ENCODE peak calls at places on chromosomes 5 and 9, in five cellular contexts. A, L, T, R and O are unnamed samples. For H3K4me1 and H3K27me3, the result is how much of the 10 kb centered on the place peaks cover.

GRCh38 chr5:123518111-123518510 is 6.1 kb downstream of the CSNK1G3 start:
- DNase-seq in A (no peak), L (no peak), T (no peak), R (no peak), O (no peak)

GRCh38 chr9:89038354-89039091 is 47.3 kb downstream of the S1PR3 start:
- DNase-seq in A (no peak), L (peak), T (no peak), R (no peak), O (no peak)

GRCh38 chr9:111474385-111474784 is 9.8 kb downstream of the ECPAS start:
- DNase-seq in A (no peak), L (no peak), T (no peak), R (no peak), O (no peak)

GRCh38 chr5:56640763-56641406 is 174.5 kb upstream of the MAP3K1 start:
- DNase-seq in A (no peak), L (peak), T (peak), R (peak), O (no peak)

GRCh38 chr9:95058795-95059386 is 258.6 kb downstream of the FANCC start:
- DNase-seq in A (no peak), L (no peak), T (no peak), R (no peak), O (peak)

GRCh38 chr5:149936044-149936699 is 8.4 kb downstream of the PDE6A start:
- DNase-seq in A (no peak), L (no peak), T (no peak), R (no peak), O (no peak)

GRCh38 chr5:82307431-82307830 is 29.3 kb upstream of the RPS23 start:
- DNase-seq in A (no peak), L (no peak), T (no peak), R (no peak), O (no peak)

GRCh38 chr5:181037365-181037861 is 2.7 kb upstream of the BTNL9 start:
- DNase-seq in A (no peak), L (no peak), T (peak), R (no peak), O (peak)

GRCh38 chr5:55101556-55102276 is 730 bp upstream of the GZMA start:
- DNase-seq in A (no peak), L (no peak), T (no peak), R (no peak), O (no peak)

GRCh38 chr5:74326571-74327338 is 313.8 kb downstream of the ENC1 start:
- DNase-seq in A (no peak), L (no peak), T (no peak), R (no peak), O (no peak)

GRCh38 chr5:30436718-30437117 is 756.8 kb upstream of the CDH6 start:
- DNase-seq in A (no peak), L (no peak), T (peak), R (no peak), O (no peak)

GRCh38 chr5:177350776-177351391 is 584 bp downstream of the LMAN2 start:
- DNase-seq in A (no peak), L (no peak), T (no peak), R (no peak), O (no peak)

GRCh38 chr9:22204240-22204639 is 195.1 kb upstream of the CDKN2B start:
- DNase-seq in A (no peak), L (no peak), T (no peak), R (no peak), O (no peak)

DNA sequence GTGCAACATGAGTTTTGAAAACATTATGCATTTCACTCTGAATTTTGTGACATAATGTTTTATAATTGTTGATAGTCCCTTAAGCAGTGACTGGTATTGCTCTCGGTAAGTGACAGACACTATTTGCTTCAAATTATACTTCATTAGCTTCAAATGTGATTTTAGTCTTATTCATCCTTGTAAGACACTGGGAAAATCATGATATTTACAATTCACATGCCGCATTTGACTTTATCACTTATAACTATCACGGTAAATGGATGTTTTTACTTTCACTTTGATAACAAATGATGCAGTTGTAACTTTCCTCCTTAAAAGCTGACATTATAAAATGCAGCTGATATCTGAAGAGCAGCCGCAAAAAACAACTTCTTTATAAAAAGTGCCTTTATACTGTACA is 44.1 kb upstream of the ITGA2 start:
- DNase-seq in A (no peak), L (no peak), T (no peak), R (no peak), O (no peak)
- H3K4me1 ChIP-seq in A (under half), L (under half), T (under half), R (under half), O (under half)

GRCh38 chr9:127961613-127962150 is 19.1 kb downstream of the EEIG1 start:
- DNase-seq in A (no peak), L (no peak), T (no peak), R (no peak), O (no peak)

GRCh38 chr9:127960410-127961165 is 20.2 kb downstream of the EEIG1 start:
- DNase-seq in A (no peak), L (no peak), T (no peak), R (peak), O (no peak)

GRCh38 chr9:127961166-127961490 is 19.7 kb downstream of the EEIG1 start:
- DNase-seq in A (no peak), L (no peak), T (no peak), R (no peak), O (no peak)

GRCh38 chr9:127958728-127959127 is 21.1 kb upstream of the DPM2 start:
- DNase-seq in A (no peak), L (no peak), T (no peak), R (no peak), O (no peak)

DNA sequence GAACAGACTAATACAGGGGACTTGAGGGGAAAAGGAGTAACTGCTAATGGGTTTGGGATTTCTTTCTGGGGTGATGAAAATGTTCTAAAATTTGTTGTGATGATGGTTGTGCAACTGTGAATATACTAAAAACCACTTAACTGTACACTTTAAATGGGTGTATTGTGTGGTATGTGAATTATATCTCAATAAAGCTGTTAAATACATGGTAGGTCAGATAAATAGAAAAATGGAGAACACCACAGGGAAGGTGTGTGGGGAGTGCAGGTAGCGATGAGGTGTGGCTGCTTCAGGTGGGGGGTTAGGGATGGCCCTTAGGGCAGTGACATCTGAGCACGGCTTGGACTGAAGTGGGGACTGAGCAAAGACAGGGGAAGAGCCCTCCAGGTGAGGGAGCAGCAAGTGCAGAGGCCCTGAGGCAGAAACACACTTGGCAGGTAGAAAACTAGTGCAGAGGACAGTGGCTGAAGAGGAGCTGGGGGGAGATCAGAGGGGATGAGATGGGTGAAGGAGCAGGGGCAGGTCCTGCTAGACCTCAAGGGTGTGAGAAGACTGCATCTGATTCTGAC is 20.9 kb downstream of the EEIG1 start:
- DNase-seq in A (no peak), L (no peak), T (no peak), R (no peak), O (no peak)
- H3K27ac ChIP-seq in A (peak), L (peak), T (no peak), R (peak), O (no peak)

GRCh38 chr5:14220642-14221041 is 77.5 kb downstream of the TRIO start:
- DNase-seq in A (no peak), L (no peak), T (no peak), R (no peak), O (no peak)
- H3K27me3 ChIP-seq in A (under half), L (under half), T (under half), R (under half), O (under half)

DNA sequence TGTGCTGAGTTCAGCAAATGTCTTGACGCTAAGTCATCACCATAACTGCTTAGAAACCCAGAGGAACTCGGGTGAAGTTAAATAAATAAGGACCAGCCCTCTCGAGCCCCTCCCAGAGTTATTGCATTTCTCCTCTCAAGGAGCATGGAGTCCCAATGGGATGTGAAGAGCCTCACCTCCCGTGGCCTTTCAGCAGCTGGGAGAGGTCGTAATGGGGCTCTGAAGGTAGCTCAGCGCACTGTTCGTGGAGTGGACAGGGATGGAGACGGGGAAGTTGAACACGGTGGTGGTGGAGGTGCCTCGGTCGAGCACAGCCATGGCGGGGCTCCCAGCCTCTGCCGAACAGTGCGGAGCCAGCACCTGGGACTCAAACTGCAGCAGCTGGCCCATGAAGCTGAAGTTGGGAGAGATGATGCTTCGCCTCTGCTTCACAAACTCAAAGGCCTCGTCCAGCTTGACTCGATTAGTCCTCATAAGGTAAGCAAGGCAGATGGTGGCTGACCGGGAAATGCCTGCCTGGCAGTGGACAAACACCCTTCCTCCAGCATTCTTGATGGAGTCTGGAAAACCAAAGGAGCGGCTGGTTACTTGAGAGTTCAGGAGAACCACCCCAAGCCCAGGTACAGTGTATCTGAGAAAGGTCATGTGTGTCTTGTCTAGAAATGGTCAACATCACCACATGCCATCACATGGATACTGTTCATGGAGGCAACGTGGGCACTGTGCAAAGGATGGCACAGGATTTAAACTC is 2.2 kb downstream of the DUSP1 start:
- DNase-seq in A (peak), L (peak), T (no peak), R (no peak), O (peak)
- H3K4me1 ChIP-seq in A (under half), L (under half), T (under half), R (half or more), O (under half)

DNA sequence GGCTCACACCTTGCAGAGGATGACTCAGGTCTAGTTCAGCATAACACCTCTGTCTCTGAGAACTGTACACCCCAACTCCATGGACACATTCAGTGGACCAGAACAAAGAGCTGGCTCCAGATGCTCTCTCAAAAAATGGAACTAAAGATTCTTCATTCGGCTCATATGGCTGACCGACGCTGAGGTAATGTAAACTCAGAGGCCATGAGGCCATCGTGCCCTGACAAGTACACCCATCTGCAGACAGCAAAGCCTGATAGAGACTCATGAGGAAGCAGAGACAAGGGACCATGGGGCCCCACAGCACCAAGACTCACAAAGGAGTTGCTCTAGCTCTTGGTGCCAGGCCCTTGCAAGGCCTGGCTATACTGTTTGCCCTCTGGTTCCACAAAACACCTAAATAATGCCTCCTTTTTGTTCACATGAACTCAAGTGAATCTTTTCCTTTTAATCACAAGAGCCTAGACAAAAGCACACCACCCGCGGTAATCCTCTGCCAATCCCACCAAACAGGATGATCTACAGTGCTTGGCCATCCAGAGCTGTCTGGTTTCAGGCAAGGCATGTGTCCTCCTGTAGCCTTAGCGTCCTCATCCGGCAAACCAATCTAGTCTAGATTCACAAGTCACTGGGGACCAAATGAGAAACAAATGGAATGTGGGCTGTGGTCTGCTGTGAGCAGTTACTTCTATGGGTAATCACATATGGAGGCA is 22.8 kb downstream of the MED27 start:
- DNase-seq in A (no peak), L (no peak), T (no peak), R (no peak), O (no peak)
- H3K27ac ChIP-seq in A (no peak), L (no peak), T (no peak), R (no peak), O (no peak)